ENCODE peak calls at places on chromosomes 2 and 18, in ten cellular contexts. One of them, this sample, is unnamed.

GRCh38 chr2:28721601-28722191 is 29.9 kb upstream of the PPP1CB start:
- DNase-seq in thoracic aorta: no peak
- DNase-seq in body of pancreas: no peak
- DNase-seq in astrocyte of the spinal cord: no peak
- DNase-seq in GM12865: no peak
- DNase-seq in stomach: no peak
- DNase-seq in bronchial epithelial cell: no peak
- DNase-seq in prostate gland: no peak
- DNase-seq in lower leg skin: no peak
- DNase-seq in WERI-Rb-1: no peak
- DNase-seq in this sample: no peak

GRCh38 chr2:165003443-165004130 is 48.3 kb upstream of the SLC38A11 start:
- DNase-seq in astrocyte of the spinal cord: no peak
- DNase-seq in GM12865: no peak
- DNase-seq in thoracic aorta: no peak
- DNase-seq in stomach: no peak
- DNase-seq in WERI-Rb-1: no peak
- DNase-seq in bronchial epithelial cell: no peak
- DNase-seq in lower leg skin: no peak
- DNase-seq in body of pancreas: no peak
- DNase-seq in prostate gland: no peak
- DNase-seq in this sample: no peak

GRCh38 chr2:62663443-62663842 is 42.1 kb upstream of the EHBP1 start:
- DNase-seq in stomach: no peak
- DNase-seq in lower leg skin: no peak
- DNase-seq in WERI-Rb-1: no peak
- DNase-seq in astrocyte of the spinal cord: peak; percentile 69
- DNase-seq in body of pancreas: no peak
- DNase-seq in GM12865: no peak
- DNase-seq in prostate gland: no peak
- DNase-seq in thoracic aorta: no peak
- DNase-seq in bronchial epithelial cell: no peak
- DNase-seq in this sample: peak; percentile 40

GRCh38 chr18:69484699-69485396 is 84.2 kb downstream of the DOK6 start:
- DNase-seq in lower leg skin: no peak
- DNase-seq in body of pancreas: no peak
- DNase-seq in thoracic aorta: no peak
- DNase-seq in prostate gland: no peak
- DNase-seq in astrocyte of the spinal cord: peak; percentile 45
- DNase-seq in WERI-Rb-1: no peak
- DNase-seq in GM12865: peak; percentile 25
- DNase-seq in bronchial epithelial cell: no peak
- DNase-seq in stomach: no peak
- DNase-seq in this sample: peak; percentile 76

GRCh38 chr18:23844991-23845680 is 155.9 kb downstream of the LAMA3 start:
- DNase-seq in body of pancreas: no peak
- DNase-seq in stomach: no peak
- DNase-seq in lower leg skin: no peak
- DNase-seq in astrocyte of the spinal cord: no peak
- DNase-seq in WERI-Rb-1: no peak
- DNase-seq in thoracic aorta: no peak
- DNase-seq in GM12865: no peak
- DNase-seq in bronchial epithelial cell: peak; percentile 73
- DNase-seq in prostate gland: no peak
- DNase-seq in this sample: peak; percentile 24

GRCh38 chr18:36692909-36693308 is 135.9 kb downstream of the TPGS2 start:
- DNase-seq in bronchial epithelial cell: no peak
- DNase-seq in WERI-Rb-1: no peak
- DNase-seq in body of pancreas: no peak
- DNase-seq in thoracic aorta: no peak
- DNase-seq in stomach: no peak
- DNase-seq in astrocyte of the spinal cord: no peak
- DNase-seq in prostate gland: no peak
- DNase-seq in GM12865: no peak
- DNase-seq in lower leg skin: no peak
- DNase-seq in this sample: no peak

GRCh38 chr2:158460632-158461297 is 4.0 kb downstream of the PKP4 start:
- DNase-seq in WERI-Rb-1: no peak
- DNase-seq in body of pancreas: no peak
- DNase-seq in stomach: no peak
- DNase-seq in thoracic aorta: no peak
- DNase-seq in GM12865: peak; percentile 20
- DNase-seq in bronchial epithelial cell: peak; percentile 28
- DNase-seq in astrocyte of the spinal cord: peak; percentile 13
- DNase-seq in lower leg skin: no peak
- DNase-seq in prostate gland: no peak
- DNase-seq in this sample: peak; percentile 61

GRCh38 chr2:216632321-216632951 is 784 bp upstream of the IGFBP2 start:
- DNase-seq in prostate gland: no peak
- DNase-seq in body of pancreas: no peak
- DNase-seq in stomach: no peak
- DNase-seq in bronchial epithelial cell: no peak
- DNase-seq in GM12865: no peak
- DNase-seq in astrocyte of the spinal cord: no peak
- DNase-seq in lower leg skin: no peak
- DNase-seq in thoracic aorta: no peak
- DNase-seq in WERI-Rb-1: no peak
- DNase-seq in this sample: no peak

GRCh38 chr2:28166956-28167355 is 225.7 kb upstream of the FOSL2 start:
- DNase-seq in GM12865: no peak
- DNase-seq in stomach: no peak
- DNase-seq in astrocyte of the spinal cord: peak; percentile 41
- DNase-seq in body of pancreas: no peak
- DNase-seq in thoracic aorta: no peak
- DNase-seq in lower leg skin: no peak
- DNase-seq in bronchial epithelial cell: peak; percentile 86
- DNase-seq in prostate gland: no peak
- DNase-seq in WERI-Rb-1: no peak
- DNase-seq in this sample: no peak

DNA sequence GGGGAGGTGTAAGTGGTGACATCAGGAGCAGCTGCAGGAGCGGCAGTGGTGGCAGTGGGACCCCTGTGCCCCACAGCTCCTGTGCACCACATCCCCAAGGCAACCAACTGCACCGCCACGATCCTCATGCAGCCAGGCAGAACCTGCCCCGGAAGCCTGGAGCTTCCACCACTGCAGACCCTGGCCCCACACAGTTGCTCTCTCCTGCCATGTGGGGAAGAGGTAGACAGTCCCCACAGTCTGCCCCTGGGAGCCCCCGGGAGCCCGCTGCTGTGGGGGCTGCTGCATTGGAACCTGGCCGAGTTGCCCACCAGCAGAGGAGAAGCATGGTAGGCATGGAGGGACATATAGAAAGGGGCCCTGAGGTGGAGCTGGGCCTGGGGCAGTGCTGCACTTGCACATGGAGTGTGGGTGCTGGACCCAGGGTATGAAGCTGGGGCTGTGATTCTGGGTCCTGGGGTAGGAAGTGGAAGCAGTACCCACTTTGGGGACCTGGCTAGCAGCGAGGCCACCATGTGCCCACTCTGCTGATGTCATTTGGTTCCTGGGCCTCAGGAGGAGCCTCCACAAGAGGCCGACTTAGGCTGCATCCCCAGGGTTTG is 623.3 kb upstream of the LRRTM4 start:
- DNase-seq in thoracic aorta: no peak
- DNase-seq in bronchial epithelial cell: no peak
- DNase-seq in astrocyte of the spinal cord: no peak
- DNase-seq in WERI-Rb-1: no peak
- DNase-seq in stomach: no peak
- DNase-seq in prostate gland: no peak
- DNase-seq in lower leg skin: no peak
- DNase-seq in GM12865: no peak
- DNase-seq in body of pancreas: no peak
- DNase-seq in this sample: no peak
- TF ChIP-seq CTCF in thoracic aorta: no peak
- TF ChIP-seq CTCF in bronchial epithelial cell: no peak
- TF ChIP-seq CTCF in astrocyte of the spinal cord: no peak
- TF ChIP-seq CTCF in WERI-Rb-1: no peak
- TF ChIP-seq CTCF in stomach: no peak
- TF ChIP-seq CTCF in prostate gland: no peak
- TF ChIP-seq CTCF in lower leg skin: no peak
- TF ChIP-seq CTCF in GM12865: no peak
- TF ChIP-seq CTCF in body of pancreas: no peak
- TF ChIP-seq CTCF in this sample: no peak

DNA sequence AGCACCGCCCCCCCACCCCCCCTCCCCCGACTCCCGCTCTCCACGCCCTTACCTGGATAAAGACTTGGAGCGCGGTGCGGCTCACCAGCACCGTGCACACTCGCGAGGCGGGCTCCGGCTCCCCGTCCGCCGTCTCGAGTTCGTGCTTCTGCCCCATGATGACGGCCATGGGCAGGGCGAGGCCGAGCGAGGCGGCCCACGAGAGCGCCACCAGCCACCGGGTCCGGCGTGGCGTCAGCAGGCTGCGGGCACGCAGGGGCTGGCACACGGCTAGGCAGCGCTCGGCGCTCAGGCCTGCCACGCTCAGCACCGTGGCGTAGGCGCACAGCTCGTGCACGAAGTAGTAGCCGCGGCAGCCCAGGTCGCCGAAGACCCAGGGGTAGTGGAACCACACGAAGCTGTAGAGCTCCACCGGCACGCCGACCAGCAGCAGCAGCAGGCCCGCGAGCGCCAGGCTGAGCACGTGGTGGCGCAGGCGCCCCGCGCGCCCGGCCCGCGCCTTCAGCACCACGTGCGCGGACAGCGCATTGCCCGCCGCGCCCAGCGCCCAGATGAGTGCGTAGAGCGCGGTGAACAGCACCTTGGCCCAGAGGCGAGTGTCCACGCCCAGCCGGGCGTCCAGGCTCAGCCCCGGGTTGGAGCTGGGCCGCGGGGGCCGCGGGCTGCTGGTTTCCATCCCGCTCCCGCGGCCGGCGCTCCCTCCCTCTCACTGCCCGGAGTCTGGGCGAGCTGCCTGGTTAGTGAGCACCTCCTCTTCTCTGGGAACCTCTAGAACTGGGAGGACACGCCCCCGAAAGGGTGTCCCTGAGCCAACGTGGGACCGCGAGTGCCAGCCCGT is at the start of gene NTSR2:
- DNase-seq in lower leg skin: peak; percentile 83
- DNase-seq in thoracic aorta: no peak
- DNase-seq in stomach: peak; percentile 62
- DNase-seq in bronchial epithelial cell: peak; percentile 17
- DNase-seq in GM12865: no peak
- DNase-seq in prostate gland: peak; percentile 28
- DNase-seq in body of pancreas: peak; percentile 83
- DNase-seq in WERI-Rb-1: peak; percentile 5
- DNase-seq in astrocyte of the spinal cord: peak; percentile 60
- DNase-seq in this sample: peak; percentile 61
- H3K4me3 ChIP-seq in lower leg skin: no peak within 1 kb of the TSS
- H3K4me3 ChIP-seq in thoracic aorta: peak within 1 kb of the TSS; percentile 27
- H3K4me3 ChIP-seq in stomach: peak within 1 kb of the TSS; percentile 23
- H3K4me3 ChIP-seq in bronchial epithelial cell: no peak within 1 kb of the TSS
- H3K4me3 ChIP-seq in GM12865: no peak within 1 kb of the TSS
- H3K4me3 ChIP-seq in prostate gland: no peak within 1 kb of the TSS
- H3K4me3 ChIP-seq in body of pancreas: no peak within 1 kb of the TSS
- H3K4me3 ChIP-seq in WERI-Rb-1: no peak within 1 kb of the TSS
- H3K4me3 ChIP-seq in astrocyte of the spinal cord: no peak within 1 kb of the TSS
- H3K4me3 ChIP-seq in this sample: no peak within 1 kb of the TSS

GRCh38 chr2:99725810-99726209 is 236.0 kb upstream of the REV1 start:
- DNase-seq in WERI-Rb-1: no peak
- DNase-seq in bronchial epithelial cell: no peak
- DNase-seq in body of pancreas: no peak
- DNase-seq in GM12865: no peak
- DNase-seq in astrocyte of the spinal cord: no peak
- DNase-seq in prostate gland: no peak
- DNase-seq in lower leg skin: no peak
- DNase-seq in thoracic aorta: no peak
- DNase-seq in stomach: no peak
- DNase-seq in this sample: peak; percentile 34
- TF ChIP-seq CTCF in WERI-Rb-1: no peak
- TF ChIP-seq CTCF in bronchial epithelial cell: no peak
- TF ChIP-seq CTCF in body of pancreas: no peak
- TF ChIP-seq CTCF in GM12865: no peak
- TF ChIP-seq CTCF in astrocyte of the spinal cord: peak; percentile 49
- TF ChIP-seq CTCF in prostate gland: peak; percentile 8
- TF ChIP-seq CTCF in lower leg skin: no peak
- TF ChIP-seq CTCF in thoracic aorta: peak; percentile 13
- TF ChIP-seq CTCF in stomach: no peak
- TF ChIP-seq CTCF in this sample: peak; percentile 54

GRCh38 chr2:238160206-238161129 is 1.7 kb downstream of the ERFE start:
- DNase-seq in body of pancreas: no peak
- DNase-seq in stomach: no peak
- DNase-seq in prostate gland: no peak
- DNase-seq in WERI-Rb-1: peak; percentile 82
- DNase-seq in astrocyte of the spinal cord: no peak
- DNase-seq in bronchial epithelial cell: no peak
- DNase-seq in thoracic aorta: no peak
- DNase-seq in GM12865: peak; percentile 18
- DNase-seq in lower leg skin: no peak
- DNase-seq in this sample: no peak
- H3K4me3 ChIP-seq in body of pancreas: no peak overlapping the region
- H3K4me3 ChIP-seq in stomach: no peak overlapping the region
- H3K4me3 ChIP-seq in prostate gland: no peak overlapping the region
- H3K4me3 ChIP-seq in WERI-Rb-1: peak overlapping the region; percentile 13
- H3K4me3 ChIP-seq in astrocyte of the spinal cord: no peak overlapping the region
- H3K4me3 ChIP-seq in bronchial epithelial cell: no peak overlapping the region
- H3K4me3 ChIP-seq in thoracic aorta: no peak overlapping the region
- H3K4me3 ChIP-seq in GM12865: no peak overlapping the region
- H3K4me3 ChIP-seq in lower leg skin: no peak overlapping the region
- H3K4me3 ChIP-seq in this sample: no peak overlapping the region

DNA sequence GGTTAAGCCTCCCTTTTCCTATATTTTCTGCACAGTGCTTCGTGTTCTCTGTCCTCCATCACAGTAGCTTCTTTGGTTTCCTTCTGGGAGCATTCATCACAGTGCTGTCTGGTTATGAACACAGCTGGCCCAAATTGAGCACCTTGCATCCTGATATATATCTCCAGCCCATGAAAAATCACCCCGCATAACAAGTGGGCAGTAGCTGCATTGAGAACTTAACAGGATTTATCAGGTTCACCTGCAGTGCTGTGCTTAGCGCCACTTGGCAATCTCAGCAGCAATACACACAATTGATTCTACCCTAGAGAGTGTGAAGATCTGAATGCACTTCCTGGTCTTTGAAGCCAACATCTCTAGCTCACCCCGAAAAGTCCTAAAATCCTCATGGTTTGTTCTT is 408.0 kb downstream of the RNF144A start:
- DNase-seq in GM12865: no peak
- DNase-seq in body of pancreas: no peak
- DNase-seq in thoracic aorta: no peak
- DNase-seq in stomach: no peak
- DNase-seq in prostate gland: no peak
- DNase-seq in lower leg skin: no peak
- DNase-seq in astrocyte of the spinal cord: no peak
- DNase-seq in bronchial epithelial cell: no peak
- DNase-seq in WERI-Rb-1: no peak
- DNase-seq in this sample: no peak
- TF ChIP-seq CTCF in GM12865: no peak
- TF ChIP-seq CTCF in body of pancreas: no peak
- TF ChIP-seq CTCF in thoracic aorta: no peak
- TF ChIP-seq CTCF in stomach: no peak
- TF ChIP-seq CTCF in prostate gland: no peak
- TF ChIP-seq CTCF in lower leg skin: no peak
- TF ChIP-seq CTCF in astrocyte of the spinal cord: no peak
- TF ChIP-seq CTCF in bronchial epithelial cell: no peak
- TF ChIP-seq CTCF in WERI-Rb-1: no peak
- TF ChIP-seq CTCF in this sample: no peak

This sample was measured in choroid plexus epithelial cell.